ENCODE peak calls at places on chromosomes 6 and 20, in eight cellular contexts. C, B, P, U, O, I, H and L are unnamed samples.

GRCh38 chr6:83431545-83432165 is 804 bp upstream of the ME1 start:
- DNase-seq in P (no peak), U (no peak), H (no peak), C (peak; percentile 1), B (peak; percentile 57), I (no peak), O (no peak), L (no peak)

GRCh38 chr6:151722342-151722741 is 85.1 kb upstream of the ESR1 start:
- DNase-seq in H (no peak), C (no peak), O (no peak), I (no peak), P (no peak), U (no peak), B (no peak), L (no peak)

GRCh38 chr20:48178607-48179006 is 393.3 kb upstream of the SULF2 start:
- DNase-seq in H (no peak), C (no peak), U (no peak), B (no peak), I (peak; percentile 77), O (peak; percentile 59), P (no peak), L (no peak)

GRCh38 chr20:14521436-14521835 is 184.0 kb upstream of the FLRT3 start:
- DNase-seq in U (peak; percentile 41), O (no peak), P (no peak), I (no peak), C (peak; percentile 93), B (no peak), H (peak; percentile 2), L (no peak)

GRCh38 chr6:46052479-46052878 is 36.8 kb upstream of the CLIC5 start:
- DNase-seq in O (no peak), U (no peak), H (no peak), C (no peak), B (no peak), P (no peak), I (no peak), L (no peak)

GRCh38 chr6:144411506-144412165 is 126.5 kb downstream of the UTRN start:
- DNase-seq in C (no peak), P (no peak), H (peak; percentile 38), I (peak; percentile 19), O (no peak), B (no peak), U (peak; percentile 33), L (no peak)

GRCh38 chr6:138405816-138406403 is 1.9 kb downstream of the HEBP2 start:
- DNase-seq in U (no peak), P (no peak), I (no peak), C (no peak), H (no peak), B (no peak), O (no peak), L (no peak)

GRCh38 chr6:85428486-85428885 is 21.4 kb upstream of the NT5E start:
- DNase-seq in O (no peak), B (no peak), P (no peak), H (no peak), U (no peak), I (no peak), C (no peak), L (no peak)

GRCh38 chr6:35298625-35299140 is 1.1 kb downstream of the DEF6 start:
- DNase-seq in B (no peak), P (no peak), U (no peak), C (no peak), O (no peak), I (no peak), H (no peak), L (no peak)

GRCh38 chr20:41734506-41734945 is 116.3 kb upstream of the CHD6 start:
- DNase-seq in P (no peak), I (peak; percentile 67), H (peak; percentile 10), B (peak; percentile 69), O (peak; percentile 36), C (peak; percentile 35), U (peak; percentile 22), L (no peak)

GRCh38 chr6:11217360-11218076 is 14.9 kb downstream of the NEDD9 start:
- DNase-seq in H (no peak), O (no peak), C (no peak), B (peak; percentile 44), U (no peak), I (no peak), P (no peak), L (no peak)

GRCh38 chr6:67615796-67616195 is 1019.3 kb upstream of the ADGRB3 start:
- DNase-seq in I (no peak), U (peak; percentile 19), O (no peak), C (no peak), P (no peak), H (peak; percentile 75), B (no peak), L (no peak)

GRCh38 chr20:18738055-18738454 is 75.5 kb upstream of the SCP2D1 start:
- DNase-seq in B (peak; percentile 24), H (no peak), O (no peak), P (no peak), I (no peak), U (no peak), C (no peak), L (no peak)

GRCh38 chr6:13273931-13274706 is 54.2 kb downstream of the TBC1D7 start:
- DNase-seq in H (no peak), C (no peak), I (no peak), U (no peak), B (no peak), O (no peak), P (peak; percentile 90), L (no peak)

GRCh38 chr6:90896165-90896549 is 309.3 kb upstream of the MAP3K7 start:
- DNase-seq in B (no peak), C (no peak), O (no peak), U (no peak), I (peak; percentile 31), P (no peak), H (peak; percentile 11), L (no peak)

GRCh38 chr20:38209054-38209675 is 44.1 kb upstream of the TGM2 start:
- DNase-seq in U (no peak), B (no peak), C (no peak), P (peak; percentile 34), I (no peak), H (no peak), O (no peak), L (no peak)

GRCh38 chr6:57242505-57242904 is 20.4 kb upstream of the RAB23 start:
- DNase-seq in O (no peak), I (no peak), P (no peak), C (peak; percentile 46), U (peak; percentile 99), H (peak; percentile 95), B (peak; percentile 60), L (no peak)

GRCh38 chr6:16953905-16954304 is 147.9 kb upstream of the STMND1 start:
- DNase-seq in P (no peak), U (no peak), H (no peak), O (no peak), C (no peak), I (no peak), B (no peak), L (no peak)

GRCh38 chr20:21324126-21324525 is 21.0 kb downstream of the XRN2 start:
- DNase-seq in C (no peak), O (no peak), H (peak; percentile 26), U (peak; percentile 63), B (no peak), I (no peak), P (no peak), L (no peak)

GRCh38 chr6:40899684-40900155 is 139.3 kb downstream of the UNC5CL start:
- DNase-seq in C (no peak), I (no peak), B (peak; percentile 29), U (no peak), H (no peak), P (no peak), O (no peak), L (no peak)

GRCh38 chr20:35165221-35166185 is 6.4 kb upstream of the PROCR start:
- DNase-seq in B (no peak), P (no peak), H (no peak), U (no peak), I (no peak), O (no peak), C (no peak), L (no peak)

GRCh38 chr20:38685853-38686473 is 38.3 kb upstream of the SLC32A1 start:
- DNase-seq in C (peak; percentile 44), P (peak; percentile 77), I (peak; percentile 84), O (peak; percentile 65), U (peak; percentile 44), H (peak; percentile 38), B (peak; percentile 78), L (no peak)

GRCh38 chr20:44031822-44032582 is 117.3 kb downstream of the TOX2 start:
- DNase-seq in B (no peak), U (no peak), O (no peak), P (no peak), C (no peak), I (no peak), H (no peak), L (no peak)

GRCh38 chr6:3898270-3898994 is 49.3 kb downstream of the FAM50B start:
- DNase-seq in H (no peak), C (no peak), P (no peak), U (no peak), I (no peak), B (no peak), O (no peak), L (no peak)
- H3K27ac ChIP-seq in H (no peak overlapping the region), C (no peak overlapping the region), P (no peak overlapping the region), U (no peak overlapping the region), I (no peak overlapping the region), B (no peak overlapping the region), O (no peak overlapping the region), L (no peak overlapping the region)

GRCh38 chr6:32972353-32973143 is 4.2 kb downstream of the BRD2 start:
- DNase-seq in O (no peak), C (no peak), P (peak; percentile 76), I (peak; percentile 70), H (no peak), U (no peak), B (peak; percentile 37), L (no peak)

GRCh38 chr6:32973144-32973854 is 4.9 kb downstream of the BRD2 start:
- DNase-seq in C (peak; percentile 51), P (no peak), I (peak; percentile 90), H (peak; percentile 40), B (peak; percentile 72), U (peak; percentile 40), O (peak; percentile 63), L (no peak)

GRCh38 chr6:32971245-32971580 is 2.8 kb downstream of the BRD2 start:
- DNase-seq in H (no peak), I (no peak), B (no peak), C (no peak), U (no peak), O (no peak), P (no peak), L (no peak)

GRCh38 chr6:32970413-32971244 is 2.2 kb downstream of the BRD2 start:
- DNase-seq in H (peak; percentile 93), I (peak; percentile 90), C (peak; percentile 82), U (peak; percentile 90), O (peak; percentile 70), B (peak; percentile 95), P (peak; percentile 95), L (peak; percentile 73)

GRCh38 chr6:32971581-32972352 is 3.4 kb downstream of the BRD2 start:
- DNase-seq in O (peak; percentile 100), U (peak; percentile 100), C (peak; percentile 100), H (peak; percentile 100), I (peak; percentile 98), P (peak; percentile 99), B (peak; percentile 99), L (peak; percentile 97)
- H3K4me3 ChIP-seq in O (peak overlapping the region; percentile 97), U (peak overlapping the region; percentile 92), C (peak overlapping the region; percentile 83), H (peak overlapping the region; percentile 100), I (peak overlapping the region; percentile 95), P (peak overlapping the region; percentile 74), B (peak overlapping the region; percentile 44), L (peak overlapping the region; percentile 86)

GRCh38 chr20:62557425-62557824 is 81.6 kb upstream of the GATA5 start:
- DNase-seq in O (no peak), P (no peak), B (no peak), H (no peak), C (peak; percentile 12), U (no peak), I (no peak), L (no peak)
- H3K27ac ChIP-seq in O (no peak overlapping the region), P (no peak overlapping the region), B (no peak overlapping the region), H (no peak overlapping the region), C (no peak overlapping the region), U (no peak overlapping the region), I (no peak overlapping the region), L (no peak overlapping the region)

GRCh38 chr6:32867022-32867477 is 13.1 kb downstream of the PSMB9 start:
- DNase-seq in U (no peak), C (no peak), B (no peak), P (no peak), H (no peak), O (no peak), I (no peak), L (no peak)
- H3K4me3 ChIP-seq in U (no peak overlapping the region), C (no peak overlapping the region), B (no peak overlapping the region), P (no peak overlapping the region), H (no peak overlapping the region), O (no peak overlapping the region), I (no peak overlapping the region), L (no peak overlapping the region)